ENCODE peak calls at places on chromosomes 6 and 20, in nine cellular contexts. O is fibroblast of lung, P is hepatocyte, Q is adipocyte, S is aorta, N is upper lobe of left lung, U is NT2/D1, L is PC-9, B is GM23248. T is an unnamed sample.

GRCh38 chr6:119209452-119210205 is 131.2 kb upstream of the FAM184A start:
- DNase-seq in P (no peak), N (no peak), U (no peak), O (peak; percentile 57), B (no peak), L (no peak), Q (peak; percentile 27), S (no peak), T (no peak)

GRCh38 chr20:11159728-11160127 is 485.9 kb upstream of the JAG1 start:
- DNase-seq in U (no peak), B (peak; percentile 40), N (peak; percentile 26), O (peak; percentile 86), P (peak; percentile 13), Q (peak; percentile 53), S (no peak), L (no peak), T (no peak)

GRCh38 chr6:80638222-80639055 is 532.0 kb downstream of the BCKDHB start:
- DNase-seq in Q (peak; percentile 79), N (peak; percentile 78), P (peak; percentile 87), U (peak; percentile 15), L (peak; percentile 62), B (peak; percentile 93), S (no peak), O (peak; percentile 97), T (no peak)

GRCh38 chr6:22350109-22350508 is 53.3 kb upstream of the PRL start:
- DNase-seq in L (no peak), S (no peak), P (no peak), U (no peak), Q (peak; percentile 57), N (no peak), O (peak; percentile 42), B (no peak), T (no peak)

GRCh38 chr20:5612476-5613291 is 137.5 kb upstream of the SHLD1 start:
- DNase-seq in U (no peak), B (peak; percentile 83), N (no peak), S (no peak), L (no peak), P (no peak), O (peak; percentile 90), Q (peak; percentile 68), T (no peak)

GRCh38 chr6:41039060-41039998 is at the start of gene UNC5CL:
- DNase-seq in U (no peak), Q (peak; percentile 41), P (peak; percentile 83), B (peak; percentile 54), N (peak; percentile 83), L (peak; percentile 67), S (peak; percentile 52), O (peak; percentile 15), T (no peak)

GRCh38 chr6:53020005-53020744 is 25.1 kb upstream of the GSTA4 start:
- DNase-seq in S (no peak), U (no peak), N (no peak), P (no peak), B (no peak), Q (no peak), O (peak; percentile 84), L (no peak), T (no peak)

GRCh38 chr6:56450882-56451739 is 191.6 kb downstream of the DST start:
- DNase-seq in N (no peak), S (no peak), P (peak; percentile 13), B (peak; percentile 23), O (peak; percentile 90), Q (peak; percentile 61), U (no peak), L (no peak), T (no peak)

GRCh38 chr6:117075218-117075617 is 190.1 kb upstream of the VGLL2 start:
- DNase-seq in P (no peak), U (no peak), S (no peak), O (no peak), N (no peak), Q (no peak), B (no peak), L (no peak), T (no peak)

DNA sequence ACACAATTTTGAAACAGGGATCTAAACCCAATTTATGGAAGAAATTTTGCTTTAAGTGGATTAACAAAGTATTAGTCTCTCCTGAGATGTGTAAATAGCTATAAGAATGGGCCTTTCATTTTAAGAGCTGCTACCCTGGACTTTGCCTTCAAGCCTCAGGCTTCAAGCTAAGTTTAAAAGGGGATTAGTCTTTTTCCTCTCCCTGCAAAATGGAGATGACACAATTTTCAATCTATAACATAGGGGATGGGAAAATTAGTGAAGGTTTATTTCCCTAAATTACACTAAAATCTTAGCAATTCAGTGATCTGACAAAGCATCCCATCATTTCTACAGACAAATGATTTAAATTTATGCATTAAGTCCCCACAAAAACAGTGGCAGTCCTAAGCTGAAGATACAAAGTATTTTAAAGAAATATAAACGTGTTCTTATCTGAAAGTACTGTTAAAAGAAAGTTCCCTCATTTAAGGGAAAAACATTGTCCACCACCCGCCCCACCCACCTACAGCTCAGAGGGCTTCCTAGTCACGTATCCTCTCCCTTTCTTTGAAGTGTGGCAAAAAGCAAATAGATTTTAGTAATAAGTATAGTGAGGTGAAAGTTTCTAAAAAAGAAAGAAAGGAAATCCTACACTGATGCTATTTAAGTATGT is 14.5 kb downstream of the ARHGAP18 start:
- DNase-seq in N (no peak), O (no peak), U (no peak), B (no peak), S (no peak), L (no peak), Q (no peak), P (no peak), T (no peak)
- H3K4me1 ChIP-seq in N (peaks cover 44% of the 10 kb centered on the region), O (peaks cover 8% of the 10 kb centered on the region), U (no peaks in the 10 kb centered on the region), B (peaks cover 15% of the 10 kb centered on the region), S (no peaks in the 10 kb centered on the region), L (no peaks in the 10 kb centered on the region), Q (peaks cover 10% of the 10 kb centered on the region), P (peaks cover 13% of the 10 kb centered on the region), T (peaks cover 3% of the 10 kb centered on the region)

DNA sequence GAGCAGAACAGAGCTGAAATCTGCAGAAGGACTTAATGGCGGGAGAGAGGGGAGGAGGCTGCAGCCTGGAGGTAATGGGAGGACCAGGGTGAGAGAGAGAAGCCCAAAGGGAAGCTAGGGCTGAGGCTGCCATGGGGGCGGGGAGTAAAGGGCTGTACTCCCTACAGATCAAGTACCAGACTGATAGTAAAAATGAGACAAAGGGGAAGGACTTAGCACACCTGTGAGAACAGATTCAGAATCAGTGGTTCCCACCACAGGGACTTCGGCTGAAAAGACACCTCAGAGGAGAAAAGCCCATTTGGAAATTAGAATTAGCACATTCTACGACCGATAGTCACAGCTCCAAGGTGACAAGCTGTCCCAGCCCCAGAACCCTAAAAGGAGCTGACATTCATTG is 6.4 kb upstream of the TBXT start:
- DNase-seq in L (no peak), S (no peak), B (no peak), N (no peak), Q (no peak), U (no peak), O (no peak), P (no peak), T (no peak)
- H3K4me1 ChIP-seq in L (no peaks in the 10 kb centered on the region), S (no peaks in the 10 kb centered on the region), B (no peaks in the 10 kb centered on the region), N (peaks cover 3% of the 10 kb centered on the region), Q (no peaks in the 10 kb centered on the region), U (no peaks in the 10 kb centered on the region), O (no peaks in the 10 kb centered on the region), P (peaks cover 4% of the 10 kb centered on the region), T (peaks cover 4% of the 10 kb centered on the region)

DNA sequence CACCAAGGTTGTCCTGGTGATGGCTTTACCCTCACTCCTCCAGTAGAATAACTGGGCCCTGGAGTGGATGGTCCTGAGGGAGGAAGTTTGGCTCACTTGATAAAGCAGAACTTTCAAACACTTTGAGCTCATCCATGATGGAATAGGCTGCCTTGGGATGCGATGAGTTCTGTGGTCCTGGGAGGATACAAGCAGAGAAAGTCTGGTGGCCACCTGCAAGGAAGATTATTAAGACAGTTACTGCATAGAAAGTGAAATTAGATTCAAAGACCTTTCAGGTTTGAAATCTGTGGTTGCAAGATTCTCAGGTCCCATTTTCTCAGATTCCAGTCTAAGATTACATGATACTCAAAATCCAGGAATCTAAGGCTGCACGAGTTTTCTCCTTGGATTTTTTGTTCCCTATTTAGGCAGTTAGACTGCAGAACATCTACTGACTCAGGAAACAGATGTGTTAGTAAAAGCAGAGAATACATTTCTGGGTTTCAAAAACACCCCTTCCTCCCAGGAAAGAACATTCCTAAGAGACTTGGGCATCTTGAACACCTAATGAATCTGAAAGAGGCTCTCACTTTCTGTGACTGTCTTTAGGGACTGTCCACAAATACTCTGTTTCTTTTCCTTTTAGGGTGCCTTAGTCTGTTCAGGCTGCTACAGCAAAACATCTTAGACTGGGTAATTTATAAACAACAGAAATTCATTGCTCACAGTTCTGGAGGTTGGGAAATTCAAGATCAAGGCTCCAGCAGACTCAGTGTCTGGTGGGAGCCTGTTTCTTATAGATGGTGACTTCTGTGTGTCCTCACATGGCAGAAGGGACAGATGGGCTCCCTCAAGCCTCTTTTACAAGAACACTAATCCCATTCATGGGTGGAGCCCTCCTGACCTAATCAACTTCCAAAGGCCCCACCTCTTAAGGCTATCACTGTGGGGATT is 19.6 kb upstream of the CCN5 start:
- DNase-seq in O (peak; percentile 96), B (peak; percentile 74), N (no peak), P (no peak), L (no peak), U (no peak), S (no peak), Q (peak; percentile 64), T (no peak)
- H3K4me1 ChIP-seq in O (peaks cover 29% of the 10 kb centered on the region), B (peaks cover 53% of the 10 kb centered on the region), N (no peaks in the 10 kb centered on the region), P (peaks cover 16% of the 10 kb centered on the region), L (peaks cover 20% of the 10 kb centered on the region), U (peaks cover 10% of the 10 kb centered on the region), S (peaks cover 11% of the 10 kb centered on the region), Q (peaks cover 57% of the 10 kb centered on the region), T (peaks cover 6% of the 10 kb centered on the region)

GRCh38 chr6:108669673-108670072 is 109.0 kb downstream of the FOXO3 start:
- DNase-seq in O (no peak), U (no peak), Q (no peak), L (no peak), P (no peak), N (no peak), S (no peak), B (no peak), T (no peak)
- H3K4me1 ChIP-seq in O (peaks cover 12% of the 10 kb centered on the region), U (no peaks in the 10 kb centered on the region), Q (peaks cover 31% of the 10 kb centered on the region), L (peaks cover 55% of the 10 kb centered on the region), P (peaks cover 4% of the 10 kb centered on the region), N (peaks cover 59% of the 10 kb centered on the region), S (peaks cover 22% of the 10 kb centered on the region), B (peaks cover 3% of the 10 kb centered on the region), T (peaks cover 7% of the 10 kb centered on the region)

DNA sequence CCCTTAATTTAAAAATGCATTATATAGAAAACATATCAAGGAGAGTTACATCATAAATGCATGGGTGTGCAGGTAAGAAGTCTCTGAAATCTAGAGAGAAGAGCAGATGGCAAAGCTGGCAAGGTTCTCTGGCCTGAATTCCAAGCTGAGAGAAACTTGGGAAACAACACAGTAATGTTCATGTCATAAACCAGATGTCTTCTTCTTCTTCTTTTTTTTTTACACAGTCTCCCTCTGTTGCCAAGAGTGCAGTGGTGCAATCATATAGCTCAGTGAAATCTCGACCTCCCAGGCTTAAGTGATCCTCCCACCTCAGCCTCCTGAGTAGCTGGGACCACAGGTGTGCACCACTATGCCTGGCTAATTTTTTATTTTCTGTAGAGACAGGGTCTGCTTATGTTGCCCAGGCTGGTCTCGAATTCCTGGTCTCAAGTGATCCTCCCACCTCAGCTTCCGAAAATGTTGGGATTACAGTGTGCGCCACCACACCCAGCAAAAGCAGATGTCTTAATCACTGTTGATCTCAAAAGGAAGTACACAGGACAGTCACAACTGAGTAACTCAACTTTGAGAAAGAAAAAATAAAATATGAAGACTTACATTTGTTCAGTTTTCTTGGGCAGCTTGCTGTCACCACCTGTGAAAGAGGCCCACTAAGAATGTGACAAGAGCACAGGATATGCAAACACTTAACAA is 77.3 kb downstream of the DNAAF9 start:
- DNase-seq in Q (peak; percentile 86), L (no peak), N (no peak), P (no peak), U (no peak), O (peak; percentile 61), B (peak; percentile 75), S (no peak), T (no peak)
- H3K4me1 ChIP-seq in Q (peaks cover 7% of the 10 kb centered on the region), L (no peaks in the 10 kb centered on the region), N (no peaks in the 10 kb centered on the region), P (no peaks in the 10 kb centered on the region), U (no peaks in the 10 kb centered on the region), O (no peaks in the 10 kb centered on the region), B (peaks cover 3% of the 10 kb centered on the region), S (no peaks in the 10 kb centered on the region), T (no peaks in the 10 kb centered on the region)

GRCh38 chr20:57717797-57718196 is 8.0 kb upstream of the PMEPA1 start:
- DNase-seq in L (peak; percentile 64), Q (no peak), P (no peak), S (no peak), N (no peak), B (peak; percentile 77), U (no peak), O (no peak), T (no peak)
- H3K4me1 ChIP-seq in L (peaks cover 50% of the 10 kb centered on the region), Q (peaks cover 38% of the 10 kb centered on the region), P (no peaks in the 10 kb centered on the region), S (peaks cover 3% of the 10 kb centered on the region), N (peaks cover 33% of the 10 kb centered on the region), B (peaks cover 47% of the 10 kb centered on the region), U (no peaks in the 10 kb centered on the region), O (no peaks in the 10 kb centered on the region), T (peaks cover 4% of the 10 kb centered on the region)

T was measured in neuronal stem cell.